ENCODE peak calls at places on chromosome 3, in ten cellular contexts. N is left ventricle myocardium inferior, I is fibroblast of lung, U is mesendoderm, D is kidney, L is lower lobe of right lung, J is tibial nerve, F is IMR-90, X is left lung, K is mammary epithelial cell. V is an unnamed sample. For H3K4me1, the result is how much of the 10 kb centered on the place peaks cover.

GRCh38 chr3:8301977-8302589 is 199.5 kb upstream of the LMCD1 start:
- DNase-seq in X (no peak), D (no peak), J (no peak), N (no peak), K (peak), I (peak), F (peak), U (peak), L (no peak), V (no peak)

GRCh38 chr3:184116017-184116416 is 19.1 kb upstream of the EIF2B5 start:
- DNase-seq in J (no peak), I (no peak), N (no peak), X (no peak), U (no peak), F (no peak), K (no peak), L (no peak), D (no peak), V (no peak)

GRCh38 chr3:46869440-46869839 is 6.2 kb upstream of the MYL3 start:
- DNase-seq in D (no peak), X (no peak), K (no peak), N (no peak), I (no peak), F (no peak), J (no peak), L (no peak), U (no peak), V (no peak)

GRCh38 chr3:37301980-37302379 is 127.6 kb upstream of the LRRFIP2 start:
- DNase-seq in F (no peak), K (no peak), U (peak), J (no peak), L (no peak), N (no peak), D (no peak), I (no peak), X (no peak), V (no peak)

GRCh38 chr3:183449791-183450190 is 21.4 kb upstream of the MCF2L2 start:
- DNase-seq in I (peak), J (no peak), F (peak), D (no peak), N (no peak), X (no peak), K (no peak), L (no peak), U (no peak), V (no peak)

GRCh38 chr3:133384331-133385027 is 15.4 kb upstream of the BFSP2 start:
- DNase-seq in D (no peak), U (peak), N (peak), K (peak), L (peak), I (peak), F (peak), J (peak), X (peak), V (no peak)

GRCh38 chr3:194573680-194574437 is 59.4 kb downstream of the TMEM44 start:
- DNase-seq in K (no peak), L (no peak), J (no peak), F (peak), X (no peak), I (peak), D (peak), N (no peak), U (peak), V (no peak)

GRCh38 chr3:69200384-69201068 is 78.1 kb upstream of the LMOD3 start:
- DNase-seq in F (peak), L (no peak), U (peak), X (no peak), K (peak), J (no peak), N (no peak), I (peak), D (no peak), V (no peak)

GRCh38 chr3:12187448-12188327 is 29.0 kb upstream of the TIMP4 start:
- DNase-seq in X (peak), K (no peak), U (no peak), F (peak), I (peak), N (peak), D (peak), J (no peak), L (peak), V (no peak)

GRCh38 chr3:159560214-159561004 is 428.2 kb upstream of the IL12A start:
- DNase-seq in X (no peak), U (peak), D (no peak), I (peak), N (no peak), J (no peak), F (no peak), L (no peak), K (no peak), V (no peak)

GRCh38 chr3:31793040-31793439 is 188.0 kb downstream of the OSBPL10 start:
- DNase-seq in U (no peak), F (no peak), D (no peak), J (no peak), L (no peak), K (no peak), N (no peak), X (no peak), I (no peak), V (no peak)

GRCh38 chr3:9279959-9280358 is 30.5 kb upstream of the SRGAP3 start:
- DNase-seq in U (peak), N (no peak), F (peak), I (peak), J (no peak), L (no peak), D (no peak), K (peak), X (no peak), V (no peak)

GRCh38 chr3:41199866-41200668 is 762 bp downstream of the CTNNB1 start:
- DNase-seq in K (peak), F (no peak), N (peak), I (peak), D (peak), J (peak), U (peak), L (peak), X (no peak), V (peak)

GRCh38 chr3:53616971-53617892 is 122.8 kb downstream of the CACNA1D start:
- DNase-seq in J (no peak), U (no peak), L (no peak), X (no peak), N (no peak), F (no peak), I (no peak), D (no peak), K (no peak), V (no peak)

GRCh38 chr3:10328460-10329071 is 7.7 kb upstream of the SEC13 start:
- DNase-seq in F (no peak), I (no peak), U (no peak), K (no peak), J (no peak), L (no peak), X (no peak), D (no peak), N (no peak), V (no peak)

GRCh38 chr3:160227389-160227788 is 2.2 kb downstream of the C3orf80 start:
- DNase-seq in N (no peak), F (no peak), K (no peak), U (no peak), I (no peak), X (no peak), L (no peak), J (no peak), D (no peak), V (no peak)

GRCh38 chr3:168100777-168101492 is 5.2 kb upstream of the GOLIM4 start:
- DNase-seq in N (no peak), D (no peak), L (no peak), K (no peak), X (no peak), U (no peak), F (peak), J (no peak), I (peak), V (no peak)

GRCh38 chr3:9862391-9863235 is 17.4 kb downstream of the CIDEC start:
- DNase-seq in N (peak), I (peak), U (peak), J (peak), D (peak), K (no peak), F (no peak), L (peak), X (peak), V (no peak)

GRCh38 chr3:129375099-129375498 is 53.3 kb downstream of the EFCAB12 start:
- DNase-seq in K (no peak), D (no peak), L (no peak), N (no peak), J (no peak), U (no peak), X (no peak), F (no peak), I (no peak), V (no peak)

GRCh38 chr3:194121881-194122280 is 14.1 kb upstream of the HES1 start:
- DNase-seq in N (no peak), I (peak), J (no peak), X (no peak), D (no peak), K (peak), F (peak), U (no peak), L (no peak), V (no peak)

GRCh38 chr3:42979044-42979962 is at the start of gene GASK1A:
- DNase-seq in I (peak), X (peak), D (peak), L (peak), J (no peak), F (no peak), K (peak), N (peak), U (peak), V (no peak)

GRCh38 chr3:128804017-128804816 is 75.2 kb upstream of the ACAD9 start:
- DNase-seq in L (no peak), U (peak), N (no peak), I (peak), D (no peak), X (no peak), J (no peak), K (no peak), F (peak), V (peak)

GRCh38 chr3:16319307-16319706 is 54.3 kb downstream of the OXNAD1 start:
- DNase-seq in K (no peak), N (no peak), F (no peak), U (peak), I (no peak), L (no peak), X (no peak), D (no peak), J (no peak), V (peak)

GRCh38 chr3:103002447-103002846 is 567.6 kb downstream of the ZPLD1 start:
- DNase-seq in D (no peak), I (peak), U (no peak), J (no peak), X (no peak), N (no peak), K (no peak), F (no peak), L (no peak), V (no peak)

GRCh38 chr3:1092061-1092460 is 763 bp upstream of the CNTN6 start:
- DNase-seq in I (peak), N (no peak), U (no peak), J (no peak), L (no peak), D (no peak), X (no peak), F (no peak), K (no peak), V (no peak)

GRCh38 chr3:56799251-56799882 is 2.4 kb downstream of the ARHGEF3 start:
- DNase-seq in X (no peak), J (no peak), D (no peak), N (no peak), U (peak), F (peak), I (peak), L (no peak), K (peak), V (no peak)

GRCh38 chr3:88433572-88433971 is 283.8 kb downstream of the C3orf38 start:
- DNase-seq in D (no peak), N (no peak), X (no peak), J (no peak), L (no peak), U (no peak), K (no peak), I (no peak), F (no peak), V (no peak)

GRCh38 chr3:111989061-111989678 is 9.6 kb upstream of the TAGLN3 start:
- DNase-seq in D (no peak), U (peak), K (peak), I (peak), F (peak), L (no peak), X (no peak), J (no peak), N (no peak), V (no peak)

GRCh38 chr3:15630646-15631350 is 29.3 kb downstream of the BTD start:
- DNase-seq in J (no peak), K (peak), I (peak), L (no peak), N (no peak), U (peak), X (no peak), D (no peak), F (peak), V (no peak)

GRCh38 chr3:58358092-58358491 is 25.4 kb downstream of the PXK start:
- DNase-seq in D (no peak), J (no peak), N (no peak), K (no peak), L (no peak), X (no peak), I (no peak), U (no peak), F (no peak), V (no peak)

GRCh38 chr3:41259449-41260062 is 60.3 kb downstream of the CTNNB1 start:
- DNase-seq in L (no peak), U (no peak), X (no peak), J (no peak), D (no peak), I (peak), F (peak), N (no peak), K (peak), V (no peak)

GRCh38 chr3:27589795-27590194 is 105.6 kb upstream of the SLC4A7 start:
- DNase-seq in F (peak), L (no peak), U (peak), I (peak), J (no peak), K (no peak), X (no peak), N (no peak), D (no peak), V (no peak)

GRCh38 chr3:112676659-112677234 is 35.8 kb upstream of the CCDC80 start:
- DNase-seq in F (peak), J (peak), X (peak), N (peak), U (peak), K (peak), L (peak), I (peak), D (peak), V (no peak)

GRCh38 chr3:193922034-193922774 is 213.7 kb upstream of the HES1 start:
- DNase-seq in D (no peak), J (no peak), N (no peak), U (no peak), L (no peak), K (no peak), F (no peak), I (no peak), X (no peak), V (no peak)

GRCh38 chr3:49022751-49023171 is 840 bp downstream of the NDUFAF3 start:
- DNase-seq in K (peak), N (no peak), U (peak), F (no peak), J (no peak), L (peak), I (no peak), D (peak), X (no peak), V (no peak)

GRCh38 chr3:49019941-49020334 is 1.6 kb upstream of the DALRD3 start:
- DNase-seq in N (no peak), I (no peak), F (no peak), L (peak), U (no peak), X (no peak), J (no peak), D (no peak), K (no peak), V (no peak)

GRCh38 chr3:49020335-49021212 is 1.3 kb upstream of the NDUFAF3 start:
- DNase-seq in F (no peak), L (peak), U (peak), X (peak), I (no peak), K (no peak), J (no peak), D (peak), N (peak), V (no peak)

GRCh38 chr3:49021813-49022720 is at the start of gene NDUFAF3:
- DNase-seq in L (peak), X (peak), F (peak), I (peak), U (peak), D (peak), K (peak), N (peak), J (peak), V (peak)

GRCh38 chr3:49021213-49021812 is 608 bp upstream of the NDUFAF3 start:
- DNase-seq in J (peak), D (peak), X (peak), N (peak), U (peak), I (peak), L (peak), F (peak), K (peak), V (peak)
- H3K4me1 ChIP-seq in J (under half), D (under half), X (half or more), N (half or more), U (under half), I (under half), L (half or more), F (under half), K (under half), V (under half)

GRCh38 chr3:126372413-126373145 is 15.4 kb upstream of the KLF15 start:
- DNase-seq in I (no peak), U (no peak), F (no peak), L (no peak), D (peak), N (no peak), J (no peak), X (no peak), K (no peak), V (no peak)

GRCh38 chr3:126370606-126371005 is 13.4 kb upstream of the KLF15 start:
- DNase-seq in U (no peak), X (no peak), J (no peak), I (no peak), F (no peak), K (no peak), L (no peak), N (no peak), D (peak), V (no peak)

GRCh38 chr3:126370055-126370454 is 12.8 kb upstream of the KLF15 start:
- DNase-seq in D (peak), J (no peak), F (no peak), N (no peak), L (no peak), I (no peak), U (no peak), K (no peak), X (no peak), V (no peak)

GRCh38 chr3:126369490-126369889 is 12.3 kb upstream of the KLF15 start:
- DNase-seq in D (no peak), X (no peak), F (no peak), L (no peak), U (no peak), I (no peak), N (no peak), K (no peak), J (no peak), V (no peak)

GRCh38 chr3:126371096-126371705 is 14.0 kb upstream of the KLF15 start:
- DNase-seq in L (no peak), F (no peak), J (no peak), U (no peak), N (no peak), D (peak), I (no peak), K (no peak), X (no peak), V (no peak)
- H3K4me3 ChIP-seq in L (no peak), F (no peak), J (no peak), U (no peak), N (no peak), D (no peak), I (no peak), K (no peak), X (no peak), V (no peak)

GRCh38 chr3:99776516-99777209 is 41.0 kb upstream of the CMSS1 start:
- DNase-seq in D (no peak), F (peak), J (no peak), I (peak), N (no peak), U (peak), K (peak), L (no peak), X (no peak), V (no peak)

GRCh38 chr3:99777708-99778107 is 40.0 kb upstream of the CMSS1 start:
- DNase-seq in D (no peak), F (no peak), X (no peak), L (no peak), K (no peak), N (no peak), J (no peak), I (no peak), U (no peak), V (no peak)

GRCh38 chr3:99774467-99774866 is 43.2 kb upstream of the CMSS1 start:
- DNase-seq in D (no peak), F (peak), J (no peak), K (peak), X (no peak), U (peak), I (peak), L (no peak), N (no peak), V (no peak)

GRCh38 chr3:99780749-99781148 is 36.9 kb upstream of the CMSS1 start:
- DNase-seq in X (no peak), L (no peak), N (no peak), J (no peak), I (peak), K (no peak), D (no peak), U (no peak), F (no peak), V (no peak)

GRCh38 chr3:99777210-99777549 is 40.5 kb upstream of the CMSS1 start:
- DNase-seq in K (no peak), I (no peak), D (no peak), F (no peak), J (no peak), X (no peak), U (no peak), L (no peak), N (no peak), V (no peak)
- H3K4me1 ChIP-seq in K (under half), I (under half), D (under half), F (under half), J (under half), X (under half), U (under half), L (under half), N (under half), V (under half)

DNA sequence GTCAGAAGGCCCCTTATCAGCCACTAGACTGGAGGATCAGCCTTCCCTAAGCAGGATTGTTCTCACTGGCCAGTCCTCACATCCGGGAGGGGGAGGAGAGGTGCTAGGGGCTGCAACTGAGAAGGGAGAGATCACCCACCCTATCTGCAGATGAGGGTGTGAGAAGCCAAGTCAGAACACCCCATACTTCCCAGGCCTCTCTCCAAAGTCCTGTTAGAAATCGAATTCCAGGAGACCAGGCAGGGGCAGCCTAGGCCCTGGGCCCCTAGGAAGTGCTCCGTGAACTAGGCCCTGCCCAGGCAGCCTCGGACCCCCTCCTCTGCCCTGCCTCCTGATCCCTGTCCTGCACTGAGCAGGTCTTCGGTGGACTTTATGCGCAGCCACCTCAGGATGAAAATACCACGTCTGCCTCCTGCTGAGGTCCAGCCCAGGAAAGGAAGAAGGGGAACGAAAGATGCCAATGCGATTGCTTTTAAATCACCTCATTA is 933 bp downstream of the DZIP1L start:
- DNase-seq in I (peak), J (no peak), D (peak), N (no peak), L (no peak), F (peak), K (peak), U (peak), X (no peak), V (no peak)
- H3K4me3 ChIP-seq in I (peak), J (peak), D (peak), N (peak), L (peak), F (peak), K (peak), U (peak), X (peak), V (no peak)